ENCODE peak calls at places on chromosomes 13 and 19, in six cellular contexts. O, R, T, L, P and F are unnamed samples.

GRCh38 chr19:52725528-52725961 is 9.3 kb downstream of the ZNF611 start:
- DNase-seq in L (no peak), T (no peak), R (no peak), O (no peak), P (no peak), F (no peak)

GRCh38 chr13:110965038-110965754 is 50.3 kb upstream of the ANKRD10 start:
- DNase-seq in L (no peak), R (no peak), P (no peak), O (no peak), T (no peak), F (no peak)

GRCh38 chr19:49061445-49061844 is 3.2 kb downstream of the NTF4 start:
- DNase-seq in L (no peak), R (no peak), P (no peak), O (no peak), T (no peak), F (no peak)

GRCh38 chr13:81012031-81012430 is 671.1 kb upstream of the SPRY2 start:
- DNase-seq in P (no peak), O (no peak), T (no peak), L (no peak), R (no peak), F (no peak)

GRCh38 chr13:57698851-57699250 is 67.3 kb downstream of the PCDH17 start:
- DNase-seq in T (no peak), P (no peak), L (no peak), R (no peak), O (no peak), F (no peak)

GRCh38 chr13:97431365-97431764 is 2.6 kb upstream of the RAP2A start:
- DNase-seq in O (no peak), T (no peak), L (no peak), P (no peak), R (no peak), F (no peak)

GRCh38 chr19:36136975-36137686 is 2.7 kb upstream of the CAPNS1 start:
- DNase-seq in O (no peak), R (peak; percentile 84), T (peak; percentile 48), L (no peak), P (no peak), F (no peak)

GRCh38 chr13:81686877-81687276 is 1346.0 kb upstream of the SPRY2 start:
- DNase-seq in L (no peak), T (no peak), R (no peak), P (no peak), O (peak; percentile 1), F (peak; percentile 19)

GRCh38 chr13:21016487-21016886 is 44.9 kb downstream of the LATS2 start:
- DNase-seq in O (no peak), P (no peak), R (no peak), T (no peak), L (no peak), F (no peak)

GRCh38 chr13:110109140-110109783 is 197.7 kb downstream of the COL4A1 start:
- DNase-seq in T (no peak), R (no peak), L (no peak), P (no peak), O (no peak), F (no peak)

GRCh38 chr13:21347753-21348318 is 111.3 kb downstream of the ZDHHC20 start:
- DNase-seq in O (no peak), L (no peak), R (no peak), T (no peak), P (no peak), F (no peak)

GRCh38 chr19:40614595-40615411 is 13.6 kb downstream of the LTBP4 start:
- DNase-seq in R (peak; percentile 90), O (peak; percentile 89), P (peak; percentile 96), T (peak; percentile 82), L (peak; percentile 75), F (peak; percentile 36)

GRCh38 chr13:91346848-91347211 is 657 bp upstream of the MIR17HG start:
- DNase-seq in R (no peak), L (peak; percentile 32), O (peak; percentile 45), P (no peak), T (no peak), F (no peak)

GRCh38 chr19:30682576-30683536 is 310.7 kb downstream of the ZNF536 start:
- DNase-seq in L (peak; percentile 41), R (peak; percentile 75), P (peak; percentile 61), O (peak; percentile 81), T (peak; percentile 74), F (peak; percentile 45)

GRCh38 chr13:30713133-30713532 is 22.2 kb upstream of the ALOX5AP start:
- DNase-seq in O (no peak), T (no peak), P (no peak), R (peak; percentile 69), L (no peak), F (no peak)

GRCh38 chr19:6433165-6433564 is 398 bp downstream of the SLC25A41 start:
- DNase-seq in L (no peak), R (no peak), T (no peak), O (no peak), P (no peak), F (no peak)

GRCh38 chr13:39565036-39565949 is 37.7 kb downstream of the LHFPL6 start:
- DNase-seq in R (peak; percentile 65), O (no peak), T (no peak), L (no peak), P (peak; percentile 83), F (no peak)

GRCh38 chr19:17282488-17283256 is 971 bp downstream of the ANKLE1 start:
- DNase-seq in P (no peak), L (peak; percentile 81), T (peak; percentile 86), O (peak; percentile 93), R (peak; percentile 87), F (no peak)

GRCh38 chr19:6705931-6706632 is 14.4 kb downstream of the C3 start:
- DNase-seq in R (no peak), L (no peak), O (no peak), P (no peak), T (no peak), F (no peak)

DNA sequence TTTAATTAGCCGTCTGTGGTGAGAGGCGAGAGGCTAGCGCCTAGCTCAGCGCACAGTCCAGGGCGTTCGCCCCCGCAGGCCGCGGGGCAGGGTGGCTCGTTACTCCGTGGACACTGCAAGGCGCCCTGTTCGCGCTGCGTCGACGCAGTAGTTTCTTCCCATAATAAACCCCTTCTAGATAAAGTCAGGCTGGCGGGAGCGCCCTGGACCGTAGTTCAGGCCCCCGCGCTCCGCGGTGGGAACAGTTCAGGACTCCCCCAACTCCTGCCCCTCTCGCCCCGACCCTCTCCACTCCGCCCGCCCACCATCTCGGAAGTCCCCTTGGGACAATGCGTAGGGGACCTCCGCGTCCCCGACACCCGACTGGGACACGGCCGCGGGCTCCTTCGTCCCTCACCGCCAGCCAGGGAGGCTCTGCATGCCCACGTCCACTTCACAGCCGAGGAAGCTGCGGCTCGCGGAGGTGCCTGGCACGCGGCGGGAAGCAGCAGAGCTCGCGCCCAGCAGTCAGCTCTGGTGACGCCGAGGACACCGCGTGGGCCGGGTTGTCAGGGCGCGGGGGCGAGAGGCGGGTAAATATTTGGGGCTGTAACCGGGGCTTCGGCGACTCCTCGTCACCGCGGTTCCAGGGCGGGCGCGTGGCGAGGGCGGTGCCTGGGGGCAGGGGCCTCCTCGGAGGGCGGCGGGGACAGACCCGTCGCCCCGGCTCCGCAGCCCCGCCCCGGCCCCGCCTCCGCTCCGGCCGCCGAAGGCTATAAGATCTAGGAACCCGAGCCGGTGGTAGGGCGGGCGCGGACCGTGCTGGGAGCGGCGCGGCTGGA is at the start of gene RGCC:
- DNase-seq in O (peak; percentile 78), R (peak; percentile 94), T (peak; percentile 83), P (no peak), L (peak; percentile 98), F (peak; percentile 80)
- H3K27ac ChIP-seq in O (no peak within 1 kb of the TSS), R (peak within 1 kb of the TSS; percentile 78), T (peak within 1 kb of the TSS; percentile 85), P (no peak within 1 kb of the TSS), L (peak within 1 kb of the TSS; percentile 93), F (peak within 1 kb of the TSS; percentile 86)

GRCh38 chr19:2885736-2886135 is 15.0 kb upstream of the ZNF57 start:
- DNase-seq in T (no peak), P (no peak), O (no peak), R (no peak), L (no peak), F (no peak)

GRCh38 chr19:2888739-2889224 is 11.9 kb upstream of the ZNF57 start:
- DNase-seq in O (no peak), T (peak; percentile 33), P (no peak), L (peak; percentile 26), R (no peak), F (no peak)

GRCh38 chr19:2883686-2884439 is 16.7 kb downstream of the ZNF556 start:
- DNase-seq in L (no peak), O (no peak), R (no peak), P (no peak), T (no peak), F (no peak)

DNA sequence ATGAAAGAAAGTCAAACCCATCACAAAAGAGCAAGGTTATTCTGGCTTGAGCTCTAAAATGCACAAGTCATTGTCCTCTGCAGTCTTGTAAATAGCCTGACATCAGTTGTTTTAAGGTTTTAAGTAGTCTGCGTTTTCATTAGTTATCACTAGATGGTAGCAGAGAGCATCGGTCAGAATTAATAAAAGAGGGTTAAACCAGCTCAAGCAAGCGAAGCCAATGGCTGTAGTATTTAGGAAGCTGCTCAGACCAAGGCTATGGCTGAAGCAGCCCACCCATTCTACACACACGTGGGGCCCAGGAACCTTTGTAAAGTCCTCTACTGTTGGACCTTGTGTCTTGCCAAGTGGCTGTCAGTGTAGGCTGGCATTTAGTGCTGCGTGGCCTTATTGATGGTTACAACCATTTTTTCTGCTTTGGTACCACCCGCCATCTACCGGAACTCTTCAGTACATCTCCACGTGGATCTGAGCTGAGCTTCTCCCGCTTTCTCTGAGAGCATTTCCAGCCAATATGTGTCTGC is 13.3 kb upstream of the ZNF57 start:
- DNase-seq in L (no peak), T (no peak), R (no peak), P (peak; percentile 27), O (peak; percentile 72), F (peak; percentile 16)
- H3K27ac ChIP-seq in L (no peak overlapping the region), T (no peak overlapping the region), R (no peak overlapping the region), P (no peak overlapping the region), O (no peak overlapping the region), F (no peak overlapping the region)

GRCh38 chr19:4363571-4364304 is 20.4 kb downstream of the MPND start:
- DNase-seq in T (no peak), R (no peak), L (no peak), O (no peak), P (no peak), F (no peak)

GRCh38 chr19:4367336-4367723 is 24.0 kb downstream of the MPND start:
- DNase-seq in O (no peak), T (no peak), P (no peak), R (no peak), L (no peak), F (no peak)

GRCh38 chr19:4366666-4367335 is 23.4 kb downstream of the MPND start:
- DNase-seq in L (no peak), R (no peak), O (no peak), P (no peak), T (no peak), F (no peak)

GRCh38 chr19:4365791-4366665 is 22.7 kb downstream of the MPND start:
- DNase-seq in R (no peak), O (no peak), T (no peak), P (no peak), L (no peak), F (no peak)

GRCh38 chr19:4365341-4365740 is 22.0 kb downstream of the MPND start:
- DNase-seq in T (no peak), L (no peak), R (no peak), P (no peak), O (no peak), F (no peak)
- H3K27ac ChIP-seq in T (no peak overlapping the region), L (no peak overlapping the region), R (no peak overlapping the region), P (no peak overlapping the region), O (no peak overlapping the region), F (no peak overlapping the region)

DNA sequence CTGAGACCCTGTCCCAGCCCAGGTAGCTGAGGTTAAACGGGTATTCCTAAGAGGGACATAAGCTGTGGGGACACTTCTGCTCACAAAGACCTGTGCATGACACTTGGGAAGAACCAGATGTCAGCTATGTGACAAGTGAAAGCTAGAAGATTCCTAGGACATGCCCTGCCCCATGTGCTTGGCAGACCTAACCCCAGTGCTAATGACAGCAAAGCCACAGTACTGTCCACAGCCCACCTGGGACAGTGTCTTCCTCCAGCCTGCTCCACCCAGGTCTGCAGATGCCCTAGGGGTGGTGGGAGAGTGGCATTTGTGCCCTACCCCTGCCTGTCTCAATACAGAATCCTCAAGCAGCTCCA is 18.4 kb upstream of the EPHX3 start:
- DNase-seq in T (no peak), P (no peak), R (no peak), O (no peak), L (no peak), F (no peak)
- H3K27ac ChIP-seq in T (peak overlapping the region; percentile 88), P (peak overlapping the region; percentile 100), R (peak overlapping the region; percentile 99), O (peak overlapping the region; percentile 66), L (no peak overlapping the region), F (peak overlapping the region; percentile 82)